ENCODE peak calls at places on chromosomes 11 and 22, in eight cellular contexts. C is progenitor cell of endocrine pancreas, U is mesenteric fat pad, H is substantia nigra, E is islet precursor cell, Q is HT-29, Y is GM12864, D is cardiac muscle cell. A is an unnamed sample.

GRCh38 chr22:36160499-36160942 is at the start of gene APOL3:
- DNase-seq in C (no peak), U (peak), H (no peak), E (no peak), Q (peak), Y (peak), D (peak), A (no peak)

GRCh38 chr22:19942071-19942885 is 660 bp upstream of the TXNRD2 start:
- DNase-seq in C (no peak), U (no peak), H (no peak), E (no peak), Q (peak), Y (no peak), D (peak), A (no peak)

GRCh38 chr22:26763633-26764295 is 106.4 kb downstream of the MIAT start:
- DNase-seq in C (no peak), U (no peak), H (no peak), E (no peak), Q (no peak), Y (no peak), D (peak), A (no peak)

GRCh38 chr22:29887358-29887757 is 4.4 kb downstream of the MTMR3 start:
- DNase-seq in C (no peak), U (no peak), H (no peak), E (no peak), Q (no peak), Y (no peak), D (no peak), A (no peak)

GRCh38 chr22:48606684-48607307 is 1220.9 kb downstream of the BRD1 start:
- DNase-seq in C (no peak), U (no peak), H (no peak), E (no peak), Q (no peak), Y (no peak), D (no peak), A (no peak)

GRCh38 chr11:72405009-72405408 is 29.3 kb downstream of the CLPB start:
- DNase-seq in C (no peak), U (no peak), H (no peak), E (peak), Q (no peak), Y (no peak), D (no peak), A (no peak)

GRCh38 chr11:62552931-62553838 is 6.6 kb upstream of the AHNAK start:
- DNase-seq in C (no peak), U (no peak), H (no peak), E (peak), Q (peak), Y (no peak), D (peak), A (no peak)

GRCh38 chr11:72807789-72808188 is 6.4 kb upstream of the ATG16L2 start:
- DNase-seq in C (no peak), U (no peak), H (no peak), E (no peak), Q (no peak), Y (no peak), D (no peak), A (no peak)

GRCh38 chr22:29334696-29335344 is 19.3 kb upstream of the RASL10A start:
- DNase-seq in C (no peak), U (no peak), H (no peak), E (no peak), Q (no peak), Y (no peak), D (no peak), A (no peak)

GRCh38 chr11:76166314-76166713 is 40.0 kb downstream of the WNT11 start:
- DNase-seq in C (no peak), U (no peak), H (no peak), E (no peak), Q (no peak), Y (no peak), D (no peak), A (no peak)

GRCh38 chr11:62689421-62690183 is at the start of gene LRRN4CL:
- DNase-seq in C (no peak), U (no peak), H (no peak), E (no peak), Q (no peak), Y (no peak), D (peak), A (no peak)

GRCh38 chr11:102924851-102925380 is 30.6 kb downstream of the MMP13 start:
- DNase-seq in C (no peak), U (no peak), H (no peak), E (peak), Q (no peak), Y (no peak), D (no peak), A (no peak)

GRCh38 chr11:126277780-126278179 is 5.1 kb upstream of the TIRAP start:
- DNase-seq in C (peak), U (peak), H (no peak), E (no peak), Q (no peak), Y (no peak), D (no peak), A (no peak)

GRCh38 chr11:68541983-68542382 is 81.4 kb downstream of the PPP6R3 start:
- DNase-seq in C (no peak), U (no peak), H (no peak), E (peak), Q (no peak), Y (no peak), D (no peak), A (no peak)

A was measured in C1 segment of cervical spinal cord.